ENCODE peak calls at places on chromosomes 5 and 9, in eight cellular contexts. R is uterus; I is CD4-positive, CD25-positive, alpha-beta regulatory T cell; B is kidney; N is cardiac muscle cell; X is prostate gland; P is pancreas; F is lung. V is an unnamed sample. For H3K4me1 and H3K9me3, the result is how much of the 10 kb centered on the place peaks cover.

GRCh38 chr5:64766934-64767333 is 1.6 kb downstream of the SREK1IP1 start:
- DNase-seq in R (no peak), I (no peak), B (no peak), N (no peak), X (no peak), P (no peak), F (no peak), V (no peak)

GRCh38 chr5:1344975-1345838 is at the start of gene CLPTM1L:
- DNase-seq in R (peak), I (peak), B (peak), N (peak), X (peak), P (peak), F (peak), V (peak)

GRCh38 chr9:1018121-1018520 is 32.0 kb upstream of the DMRT2 start:
- DNase-seq in R (no peak), I (no peak), B (no peak), N (peak), X (no peak), P (peak), F (no peak), V (no peak)

GRCh38 chr5:149932445-149933350 is 11.9 kb downstream of the PDE6A start:
- DNase-seq in R (no peak), I (no peak), B (no peak), N (no peak), X (no peak), P (peak), F (no peak), V (no peak)

GRCh38 chr5:104859437-104859836 is 1296.8 kb upstream of the NUDT12 start:
- DNase-seq in R (no peak), I (no peak), B (no peak), N (no peak), X (no peak), P (no peak), F (no peak), V (no peak)

GRCh38 chr5:149406203-149406978 is 27.3 kb upstream of the IL17B start:
- DNase-seq in R (peak), I (no peak), B (peak), N (peak), X (no peak), P (no peak), F (no peak), V (peak)

GRCh38 chr5:162607879-162608278 is 540.3 kb downstream of the GABRG2 start:
- DNase-seq in R (no peak), I (no peak), B (no peak), N (no peak), X (no peak), P (no peak), F (no peak), V (no peak)

GRCh38 chr9:129834489-129835127 is 467 bp downstream of the C9orf78 start:
- DNase-seq in R (no peak), I (peak), B (peak), N (no peak), X (no peak), P (no peak), F (no peak), V (no peak)

GRCh38 chr9:88477300-88477751 is 57.7 kb upstream of the NXNL2 start:
- DNase-seq in R (no peak), I (no peak), B (no peak), N (peak), X (no peak), P (no peak), F (no peak), V (peak)

GRCh38 chr5:132065351-132065937 is 5.0 kb downstream of the IL3 start:
- DNase-seq in R (no peak), I (peak), B (peak), N (peak), X (no peak), P (no peak), F (peak), V (peak)

GRCh38 chr5:65562731-65563701 is at the start of the genes CENPK and PPWD1:
- DNase-seq in R (peak), I (peak), B (peak), N (peak), X (peak), P (peak), F (peak), V (peak)

GRCh38 chr5:62137628-62138027 is 168.4 kb upstream of the KIF2A start:
- DNase-seq in R (no peak), I (no peak), B (no peak), N (no peak), X (no peak), P (no peak), F (no peak), V (no peak)

GRCh38 chr9:75200892-75201470 is 112.7 kb downstream of the OSTF1 start:
- DNase-seq in R (no peak), I (peak), B (no peak), N (peak), X (peak), P (no peak), F (no peak), V (no peak)

GRCh38 chr9:77651203-77651602 is 3.1 kb upstream of the GNA14 start:
- DNase-seq in R (no peak), I (no peak), B (no peak), N (no peak), X (no peak), P (no peak), F (no peak), V (no peak)

GRCh38 chr9:77647659-77648457 is at the start of gene GNA14:
- DNase-seq in R (peak), I (no peak), B (peak), N (peak), X (no peak), P (peak), F (peak), V (no peak)

GRCh38 chr9:77649109-77649812 is 1.1 kb upstream of the GNA14 start:
- DNase-seq in R (no peak), I (no peak), B (no peak), N (peak), X (no peak), P (no peak), F (no peak), V (no peak)

GRCh38 chr9:77647267-77647658 is 859 bp downstream of the GNA14 start:
- DNase-seq in R (peak), I (no peak), B (no peak), N (no peak), X (no peak), P (no peak), F (no peak), V (no peak)

DNA sequence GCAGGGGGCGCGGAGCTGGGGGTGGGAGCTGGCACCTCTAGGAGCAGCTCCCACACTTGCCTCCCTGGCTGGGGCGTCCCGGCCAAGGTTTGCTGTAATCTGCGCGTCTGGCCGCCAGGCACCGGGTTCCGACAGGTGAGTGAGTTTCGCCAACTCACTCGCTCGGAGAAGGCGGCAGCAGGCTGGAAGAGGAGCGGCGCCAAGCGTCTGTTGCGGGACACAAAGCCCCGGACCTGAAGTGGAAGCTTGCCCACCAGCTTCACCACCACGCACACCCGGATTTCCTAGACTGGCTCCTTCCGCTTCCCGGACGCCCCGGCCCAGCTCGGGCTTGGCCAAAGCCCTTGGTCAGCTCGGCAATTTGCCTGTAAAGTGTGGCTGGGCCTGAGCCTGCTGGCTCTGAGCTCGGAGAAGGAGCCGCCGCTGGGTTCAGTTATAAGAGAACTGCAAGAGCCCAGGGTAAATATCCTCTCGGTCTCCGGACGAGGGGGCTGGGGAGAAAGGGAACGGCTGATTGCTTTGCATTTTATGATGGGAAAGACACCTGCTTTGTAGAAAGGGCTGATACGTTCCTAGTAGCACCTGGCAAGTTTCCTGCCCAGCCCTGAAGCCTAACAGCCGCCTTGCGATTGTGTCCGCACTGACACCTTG is 461 bp upstream of the GNA14 start:
- DNase-seq in R (peak), I (no peak), B (peak), N (peak), X (peak), P (peak), F (peak), V (no peak)
- H3K4me3 ChIP-seq in R (peak), I (no peak), B (peak), N (peak), X (peak), P (peak), F (peak), V (no peak)

DNA sequence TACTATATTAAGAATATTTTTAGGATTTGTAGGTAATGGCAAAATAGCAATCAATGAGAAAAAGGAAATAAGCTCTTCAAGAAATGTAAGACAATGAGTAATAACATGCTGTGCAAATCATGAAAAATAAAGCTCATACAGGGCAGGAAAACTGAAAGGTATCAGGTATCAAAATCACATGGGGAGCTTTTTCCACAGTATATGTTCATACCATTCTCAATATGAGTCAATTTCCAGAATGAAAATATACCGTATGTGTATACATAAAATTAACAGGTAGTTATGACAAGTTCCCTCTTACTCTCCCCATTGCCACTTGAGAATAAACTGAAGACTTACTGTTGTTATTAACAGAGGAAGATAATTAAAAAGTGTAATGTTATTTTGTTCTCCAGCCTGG is 35.9 kb downstream of the EFCAB9 start:
- DNase-seq in R (no peak), I (no peak), B (no peak), N (no peak), X (no peak), P (no peak), F (no peak), V (no peak)
- H3K4me1 ChIP-seq in R (under half), I (under half), B (under half), N (under half), X (under half), P (under half), F (under half), V (under half)

DNA sequence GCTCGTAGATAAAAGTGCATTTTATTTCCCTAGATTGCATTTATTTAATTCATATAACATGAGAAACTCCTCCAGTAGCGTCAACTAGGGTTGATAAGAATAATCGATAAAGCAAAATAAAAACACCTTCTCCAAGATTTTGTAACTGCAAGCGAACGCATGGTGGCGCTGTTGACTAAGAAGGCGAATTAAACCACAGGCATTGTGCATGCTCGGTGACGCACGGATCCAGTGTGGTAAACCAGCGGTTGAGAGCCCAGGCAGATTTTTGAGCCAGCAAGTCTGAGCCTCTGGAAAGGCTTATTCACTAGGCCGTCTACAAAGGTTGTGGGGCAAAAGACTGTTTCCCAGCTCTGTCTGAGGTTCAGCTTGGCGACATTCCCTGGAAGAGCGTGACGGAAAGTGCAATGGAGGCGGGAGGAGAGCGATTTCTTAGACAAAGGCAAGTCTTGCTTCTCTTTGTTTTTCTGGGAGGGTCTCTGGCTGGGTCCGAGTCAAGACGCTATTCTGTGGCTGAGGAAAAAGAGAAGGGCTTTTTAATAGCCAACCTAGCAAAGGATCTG is at the start of gene PCDHB3:
- DNase-seq in R (peak), I (no peak), B (peak), N (peak), X (no peak), P (no peak), F (no peak), V (no peak)
- H3K9me3 ChIP-seq in R (under half), I (under half), B (under half), N (under half), X (under half), P (under half), F (under half), V (under half)

GRCh38 chr9:123998278-123998925 is 13.2 kb upstream of the LHX2 start:
- DNase-seq in R (no peak), I (no peak), B (no peak), N (no peak), X (no peak), P (no peak), F (no peak), V (no peak)

GRCh38 chr9:123997665-123998277 is 13.8 kb upstream of the LHX2 start:
- DNase-seq in R (no peak), I (no peak), B (peak), N (peak), X (peak), P (no peak), F (peak), V (no peak)

GRCh38 chr9:123999668-124000067 is 11.9 kb upstream of the LHX2 start:
- DNase-seq in R (no peak), I (no peak), B (no peak), N (no peak), X (no peak), P (no peak), F (no peak), V (no peak)

GRCh38 chr9:124000161-124000783 is 11.3 kb upstream of the LHX2 start:
- DNase-seq in R (no peak), I (no peak), B (peak), N (no peak), X (no peak), P (no peak), F (no peak), V (no peak)

GRCh38 chr9:123998970-123999621 is 12.5 kb upstream of the LHX2 start:
- DNase-seq in R (no peak), I (no peak), B (peak), N (no peak), X (no peak), P (no peak), F (no peak), V (no peak)
- H3K4me3 ChIP-seq in R (no peak), I (no peak), B (peak), N (peak), X (no peak), P (no peak), F (no peak), V (no peak)

GRCh38 chr5:134524826-134525686 is at the start of gene JADE2:
- DNase-seq in R (peak), I (peak), B (peak), N (peak), X (peak), P (peak), F (peak), V (peak)
- H3K4me1 ChIP-seq in R (under half), I (under half), B (under half), N (under half), X (under half), P (under half), F (under half), V (under half)

GRCh38 chr9:104527109-104527508 is at the start of gene OR13C4:
- DNase-seq in R (no peak), I (no peak), B (no peak), N (no peak), X (no peak), P (no peak), F (no peak), V (no peak)
- H3K9me3 ChIP-seq in R (under half), I (under half), B (under half), N (under half), X (under half), P (under half), F (under half), V (under half)

GRCh38 chr9:38482918-38483592 is 58.8 kb upstream of the IGFBPL1 start:
- DNase-seq in R (no peak), I (no peak), B (no peak), N (peak), X (no peak), P (no peak), F (no peak), V (no peak)
- H3K4me3 ChIP-seq in R (no peak), I (no peak), B (no peak), N (no peak), X (no peak), P (no peak), F (no peak), V (no peak)

DNA sequence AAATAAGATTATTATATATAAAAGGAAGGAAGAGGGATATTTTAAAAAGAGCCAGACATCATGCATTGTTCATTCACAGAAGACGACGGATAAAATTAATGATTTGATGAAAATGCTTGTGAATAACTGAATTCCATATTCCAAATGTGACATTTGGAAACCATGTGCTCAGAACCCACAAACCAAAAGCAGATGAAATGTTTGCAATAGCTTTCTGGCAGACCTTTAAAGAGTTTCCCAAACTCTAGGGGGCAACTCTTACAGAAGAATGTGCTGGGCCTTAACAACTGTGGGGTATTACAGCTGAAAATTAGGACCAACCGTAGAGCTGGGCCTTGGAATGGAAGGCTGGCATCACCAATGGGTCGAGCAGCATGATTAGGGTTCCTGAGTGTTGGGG is 471.0 kb downstream of the EFNA5 start:
- DNase-seq in R (no peak), I (no peak), B (no peak), N (no peak), X (no peak), P (no peak), F (no peak), V (no peak)
- H3K4me1 ChIP-seq in R (under half), I (under half), B (under half), N (under half), X (under half), P (under half), F (under half), V (under half)

GRCh38 chr5:176133289-176133870 is 104.8 kb upstream of the SIMC1 start:
- DNase-seq in R (no peak), I (no peak), B (peak), N (no peak), X (no peak), P (no peak), F (no peak), V (no peak)
- H3K9me3 ChIP-seq in R (under half), I (under half), B (under half), N (under half), X (under half), P (under half), F (under half), V (under half)

DNA sequence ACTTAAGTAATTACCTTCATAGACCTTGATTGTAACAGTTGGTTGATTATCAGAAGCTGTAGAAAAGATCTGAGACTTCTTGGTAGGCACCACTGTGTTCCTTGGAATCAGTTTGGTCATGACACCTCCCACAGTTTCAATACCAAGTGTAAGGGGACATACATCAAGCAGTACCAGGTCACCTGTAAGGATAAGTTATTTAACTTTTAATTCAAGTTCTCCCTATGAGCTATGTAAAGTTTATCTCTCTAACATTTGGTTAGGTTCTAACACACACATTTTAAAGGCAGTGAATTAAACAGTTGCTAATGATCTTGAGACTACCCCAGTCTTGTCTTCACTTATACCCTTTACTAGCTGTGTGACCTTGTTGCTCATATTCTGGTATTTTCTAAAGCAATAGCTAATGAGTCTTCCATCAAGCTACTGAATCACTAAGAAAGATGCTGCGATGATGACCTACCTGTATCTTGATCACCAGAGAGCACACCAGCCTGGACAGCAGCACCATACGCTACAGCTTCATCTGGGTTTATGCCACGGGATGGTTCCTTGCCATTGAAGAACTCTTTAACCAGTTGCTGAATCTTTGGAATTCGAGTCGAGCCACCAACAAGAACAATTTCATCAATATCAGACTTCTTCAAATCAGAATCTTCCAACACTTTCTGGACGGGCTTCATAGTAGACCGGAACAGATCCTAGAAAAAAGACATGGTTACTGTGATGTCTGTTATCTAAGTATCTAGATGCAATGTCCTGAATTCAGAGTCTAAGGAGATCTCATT is 2.8 kb downstream of the HSPA5 start:
- DNase-seq in R (no peak), I (no peak), B (no peak), N (no peak), X (no peak), P (no peak), F (no peak), V (no peak)
- H3K4me3 ChIP-seq in R (no peak), I (peak), B (peak), N (peak), X (peak), P (peak), F (peak), V (no peak)